ENCODE peak calls at places on chromosome 6, in six cellular contexts. X is left ventricle myocardium inferior, E is amniotic epithelial cell, Q is NCI-H2171 treated with DMSO at 0.1 percent for 48 hours, W is upper lobe of right lung, A is SW480. O is an unnamed sample.

GRCh38 chr6:153092082-153093013 is 38.7 kb downstream of the RGS17 start:
- DNase-seq in X (no peak), E (peak), Q (no peak), W (no peak), A (no peak), O (no peak)

GRCh38 chr6:1464796-1465348 is 75.5 kb downstream of the FOXF2 start:
- DNase-seq in X (no peak), E (no peak), Q (peak), W (no peak), A (no peak), O (no peak)

GRCh38 chr6:128516514-128516898 is 3.9 kb downstream of the PTPRK start:
- DNase-seq in X (no peak), E (no peak), Q (peak), W (no peak), A (peak), O (no peak)

GRCh38 chr6:95856876-95857364 is 158.9 kb upstream of the FUT9 start:
- DNase-seq in X (no peak), E (peak), Q (no peak), W (no peak), A (no peak), O (no peak)

GRCh38 chr6:15893556-15894253 is 230.9 kb upstream of the DTNBP1 start:
- DNase-seq in X (no peak), E (no peak), Q (no peak), W (no peak), A (no peak), O (no peak)

GRCh38 chr6:121394151-121394550 is 41.3 kb upstream of the GJA1 start:
- DNase-seq in X (no peak), E (no peak), Q (peak), W (no peak), A (no peak), O (no peak)

GRCh38 chr6:123263981-123264380 is 267.9 kb downstream of the CLVS2 start:
- DNase-seq in X (no peak), E (no peak), Q (no peak), W (no peak), A (no peak), O (no peak)

GRCh38 chr6:21900730-21901129 is 307.2 kb downstream of the SOX4 start:
- DNase-seq in X (no peak), E (peak), Q (no peak), W (no peak), A (no peak), O (no peak)

GRCh38 chr6:158205220-158205944 is 37.2 kb downstream of the GTF2H5 start:
- DNase-seq in X (no peak), E (no peak), Q (no peak), W (no peak), A (no peak), O (peak)

GRCh38 chr6:77368660-77369313 is 94.5 kb downstream of the HTR1B start:
- DNase-seq in X (peak), E (peak), Q (no peak), W (peak), A (no peak), O (no peak)

GRCh38 chr6:114879719-114880118 is 536.9 kb upstream of the HS3ST5 start:
- DNase-seq in X (no peak), E (no peak), Q (peak), W (no peak), A (no peak), O (no peak)

GRCh38 chr6:21277601-21278043 is 315.9 kb upstream of the SOX4 start:
- DNase-seq in X (no peak), E (peak), Q (peak), W (no peak), A (peak), O (no peak)

GRCh38 chr6:4299476-4299875 is 164.1 kb upstream of the ECI2 start:
- DNase-seq in X (no peak), E (peak), Q (no peak), W (no peak), A (peak), O (no peak)

GRCh38 chr6:37489697-37490336 is 9.9 kb downstream of the CCDC167 start:
- DNase-seq in X (no peak), E (no peak), Q (peak), W (no peak), A (no peak), O (peak)

GRCh38 chr6:21731411-21732031 is 138.0 kb downstream of the SOX4 start:
- DNase-seq in X (no peak), E (peak), Q (no peak), W (no peak), A (peak), O (no peak)

GRCh38 chr6:7721654-7722053 is 4.2 kb upstream of the BMP6 start:
- DNase-seq in X (no peak), E (peak), Q (peak), W (no peak), A (peak), O (no peak)

GRCh38 chr6:87905101-87905517 is 142.5 kb upstream of the SPACA1 start:
- DNase-seq in X (no peak), E (no peak), Q (peak), W (no peak), A (no peak), O (no peak)

GRCh38 chr6:74170118-74170517 is 474.1 kb downstream of the CD109 start:
- DNase-seq in X (no peak), E (peak), Q (no peak), W (no peak), A (no peak), O (no peak)

GRCh38 chr6:108999428-108999827 is 95.2 kb downstream of the SESN1 start:
- DNase-seq in X (no peak), E (no peak), Q (no peak), W (no peak), A (no peak), O (no peak)

GRCh38 chr6:16909599-16910360 is 148.5 kb upstream of the ATXN1 start:
- DNase-seq in X (no peak), E (peak), Q (no peak), W (no peak), A (no peak), O (no peak)

GRCh38 chr6:42555477-42556457 is 8.1 kb upstream of the UBR2 start:
- DNase-seq in X (no peak), E (peak), Q (no peak), W (no peak), A (peak), O (no peak)

GRCh38 chr6:6678811-6679210 is 90.3 kb downstream of the LY86 start:
- DNase-seq in X (no peak), E (no peak), Q (peak), W (no peak), A (peak), O (no peak)

GRCh38 chr6:26534681-26535465 is 3.3 kb upstream of the HMGN4 start:
- DNase-seq in X (no peak), E (no peak), Q (peak), W (no peak), A (peak), O (no peak)

GRCh38 chr6:163579111-163579879 is 164.8 kb downstream of the QKI start:
- DNase-seq in X (peak), E (no peak), Q (no peak), W (peak), A (peak), O (no peak)

GRCh38 chr6:116385911-116386310 is 15.2 kb downstream of the DSE start:
- DNase-seq in X (no peak), E (no peak), Q (no peak), W (no peak), A (no peak), O (no peak)

GRCh38 chr6:88556663-88557062 is 390.5 kb upstream of the CNR1 start:
- DNase-seq in X (no peak), E (no peak), Q (no peak), W (no peak), A (no peak), O (no peak)